ENCODE peak calls at places on chromosomes 6 and 20, in nine cellular contexts. One of them, this sample, is unnamed.

GRCh38 chr6:90286884-90287488 is 9.7 kb downstream of the BACH2 start:
- DNase-seq in ovary: peak; percentile 27
- DNase-seq in lower lobe of right lung: no peak
- DNase-seq in fibroblast of lung: peak; percentile 44
- DNase-seq in transverse colon: peak; percentile 36
- DNase-seq in pancreas: no peak
- DNase-seq in PC-3: peak; percentile 72
- DNase-seq in esophagus squamous epithelium: no peak
- DNase-seq in CD8-positive, alpha-beta memory T cell: no peak
- DNase-seq in this sample: no peak

GRCh38 chr6:103273048-103273447 is 1586.7 kb downstream of the HACE1 start:
- DNase-seq in CD8-positive, alpha-beta memory T cell: no peak
- DNase-seq in pancreas: no peak
- DNase-seq in esophagus squamous epithelium: no peak
- DNase-seq in transverse colon: no peak
- DNase-seq in fibroblast of lung: no peak
- DNase-seq in PC-3: peak; percentile 52
- DNase-seq in lower lobe of right lung: no peak
- DNase-seq in ovary: no peak
- DNase-seq in this sample: no peak

GRCh38 chr20:63739129-63740069 is at the start of gene SLC2A4RG:
- DNase-seq in lower lobe of right lung: peak; percentile 85
- DNase-seq in ovary: peak; percentile 84
- DNase-seq in CD8-positive, alpha-beta memory T cell: peak; percentile 59
- DNase-seq in pancreas: peak; percentile 78
- DNase-seq in fibroblast of lung: peak; percentile 72
- DNase-seq in esophagus squamous epithelium: no peak
- DNase-seq in transverse colon: peak; percentile 87
- DNase-seq in PC-3: peak; percentile 85
- DNase-seq in this sample: peak; percentile 79

GRCh38 chr6:27290065-27290849 is 21.8 kb downstream of the POM121L2 start:
- DNase-seq in PC-3: no peak
- DNase-seq in lower lobe of right lung: no peak
- DNase-seq in CD8-positive, alpha-beta memory T cell: no peak
- DNase-seq in esophagus squamous epithelium: no peak
- DNase-seq in pancreas: no peak
- DNase-seq in fibroblast of lung: no peak
- DNase-seq in transverse colon: no peak
- DNase-seq in ovary: no peak
- DNase-seq in this sample: no peak

GRCh38 chr6:134739299-134740090 is 210.4 kb downstream of the ALDH8A1 start:
- DNase-seq in pancreas: no peak
- DNase-seq in transverse colon: no peak
- DNase-seq in lower lobe of right lung: no peak
- DNase-seq in fibroblast of lung: peak; percentile 53
- DNase-seq in esophagus squamous epithelium: no peak
- DNase-seq in ovary: no peak
- DNase-seq in CD8-positive, alpha-beta memory T cell: no peak
- DNase-seq in PC-3: no peak
- DNase-seq in this sample: no peak

GRCh38 chr20:50003253-50003656 is 20.5 kb downstream of the SNAI1 start:
- DNase-seq in pancreas: no peak
- DNase-seq in CD8-positive, alpha-beta memory T cell: no peak
- DNase-seq in transverse colon: no peak
- DNase-seq in esophagus squamous epithelium: no peak
- DNase-seq in fibroblast of lung: peak; percentile 81
- DNase-seq in lower lobe of right lung: no peak
- DNase-seq in ovary: no peak
- DNase-seq in PC-3: no peak
- DNase-seq in this sample: no peak

GRCh38 chr20:10090588-10091166 is 55.9 kb downstream of the ANKEF1 start:
- DNase-seq in CD8-positive, alpha-beta memory T cell: no peak
- DNase-seq in fibroblast of lung: peak; percentile 78
- DNase-seq in lower lobe of right lung: peak; percentile 52
- DNase-seq in pancreas: peak; percentile 83
- DNase-seq in PC-3: peak; percentile 81
- DNase-seq in esophagus squamous epithelium: no peak
- DNase-seq in ovary: peak; percentile 44
- DNase-seq in transverse colon: peak; percentile 13
- DNase-seq in this sample: no peak

GRCh38 chr6:55694148-55694547 is 115.2 kb upstream of the HMGCLL1 start:
- DNase-seq in fibroblast of lung: peak; percentile 76
- DNase-seq in pancreas: no peak
- DNase-seq in esophagus squamous epithelium: no peak
- DNase-seq in PC-3: peak; percentile 55
- DNase-seq in ovary: no peak
- DNase-seq in transverse colon: no peak
- DNase-seq in CD8-positive, alpha-beta memory T cell: no peak
- DNase-seq in lower lobe of right lung: no peak
- DNase-seq in this sample: no peak

GRCh38 chr20:20930500-20930899 is 175.7 kb downstream of the LINC00237 start:
- DNase-seq in ovary: no peak
- DNase-seq in lower lobe of right lung: no peak
- DNase-seq in PC-3: no peak
- DNase-seq in pancreas: no peak
- DNase-seq in transverse colon: no peak
- DNase-seq in CD8-positive, alpha-beta memory T cell: no peak
- DNase-seq in fibroblast of lung: no peak
- DNase-seq in esophagus squamous epithelium: no peak
- DNase-seq in this sample: no peak

GRCh38 chr20:17684077-17684888 is 2.2 kb upstream of the RRBP1 start:
- DNase-seq in ovary: no peak
- DNase-seq in fibroblast of lung: no peak
- DNase-seq in lower lobe of right lung: no peak
- DNase-seq in CD8-positive, alpha-beta memory T cell: no peak
- DNase-seq in esophagus squamous epithelium: no peak
- DNase-seq in transverse colon: peak; percentile 41
- DNase-seq in pancreas: peak; percentile 67
- DNase-seq in PC-3: no peak
- DNase-seq in this sample: no peak

GRCh38 chr6:143443096-143443495 is 7.4 kb downstream of the ADAT2 start:
- DNase-seq in esophagus squamous epithelium: no peak
- DNase-seq in fibroblast of lung: no peak
- DNase-seq in CD8-positive, alpha-beta memory T cell: no peak
- DNase-seq in pancreas: no peak
- DNase-seq in PC-3: no peak
- DNase-seq in transverse colon: no peak
- DNase-seq in ovary: no peak
- DNase-seq in lower lobe of right lung: no peak
- DNase-seq in this sample: no peak

GRCh38 chr6:13742961-13743735 is 31.5 kb upstream of the RANBP9 start:
- DNase-seq in ovary: no peak
- DNase-seq in PC-3: no peak
- DNase-seq in CD8-positive, alpha-beta memory T cell: no peak
- DNase-seq in fibroblast of lung: no peak
- DNase-seq in lower lobe of right lung: no peak
- DNase-seq in esophagus squamous epithelium: no peak
- DNase-seq in pancreas: no peak
- DNase-seq in transverse colon: no peak
- DNase-seq in this sample: no peak

GRCh38 chr6:24131751-24132150 is 5.7 kb downstream of the NRSN1 start:
- DNase-seq in PC-3: no peak
- DNase-seq in CD8-positive, alpha-beta memory T cell: no peak
- DNase-seq in pancreas: no peak
- DNase-seq in transverse colon: no peak
- DNase-seq in esophagus squamous epithelium: no peak
- DNase-seq in ovary: no peak
- DNase-seq in lower lobe of right lung: no peak
- DNase-seq in fibroblast of lung: no peak
- DNase-seq in this sample: no peak

GRCh38 chr6:131779304-131779703 is 28.5 kb upstream of the ENPP1 start:
- DNase-seq in lower lobe of right lung: no peak
- DNase-seq in transverse colon: no peak
- DNase-seq in PC-3: no peak
- DNase-seq in fibroblast of lung: no peak
- DNase-seq in CD8-positive, alpha-beta memory T cell: no peak
- DNase-seq in ovary: no peak
- DNase-seq in esophagus squamous epithelium: no peak
- DNase-seq in pancreas: no peak
- DNase-seq in this sample: no peak

DNA sequence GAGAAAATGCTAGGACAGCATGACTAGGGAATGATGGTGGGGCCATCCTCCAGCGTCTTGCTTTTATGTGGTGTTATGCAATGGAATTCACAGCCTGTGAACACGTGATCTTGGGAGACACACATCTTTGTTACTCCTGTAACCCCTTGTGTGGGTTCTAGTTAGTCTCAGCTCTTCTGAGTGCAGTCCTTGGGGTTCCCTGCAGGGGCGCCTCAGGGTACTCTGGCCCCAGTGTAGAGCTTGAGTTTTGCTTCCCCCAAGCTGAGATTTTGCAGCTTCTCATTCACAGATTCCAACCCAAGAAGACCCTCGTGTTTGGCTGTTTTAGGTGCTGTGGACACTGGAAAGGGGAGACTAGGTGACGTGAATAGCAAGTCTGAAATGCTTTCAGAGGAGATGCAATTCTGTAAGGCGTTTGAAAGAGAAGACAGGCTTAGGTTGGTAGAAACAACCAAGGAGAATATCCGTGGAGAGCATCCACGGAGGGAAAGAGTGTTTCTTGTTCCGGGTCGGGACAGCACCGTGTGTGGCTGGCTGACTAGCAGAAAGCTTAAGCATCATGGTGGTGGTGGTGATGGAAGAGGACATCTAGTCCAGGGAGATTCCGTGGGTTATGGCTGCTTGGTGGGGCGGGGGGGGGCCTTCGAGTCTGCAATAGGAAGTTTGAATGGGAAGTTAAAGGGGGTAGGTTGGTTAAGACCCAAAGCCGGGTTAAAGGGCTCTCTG is 30.1 kb downstream of the DUSP22 start:
- DNase-seq in lower lobe of right lung: no peak
- DNase-seq in esophagus squamous epithelium: no peak
- DNase-seq in CD8-positive, alpha-beta memory T cell: no peak
- DNase-seq in PC-3: no peak
- DNase-seq in ovary: no peak
- DNase-seq in fibroblast of lung: no peak
- DNase-seq in transverse colon: peak; percentile 9
- DNase-seq in pancreas: no peak
- DNase-seq in this sample: no peak
- H3K9me3 ChIP-seq in lower lobe of right lung: no peaks in the 10 kb centered on the region
- H3K9me3 ChIP-seq in esophagus squamous epithelium: no peaks in the 10 kb centered on the region
- H3K9me3 ChIP-seq in CD8-positive, alpha-beta memory T cell: no peaks in the 10 kb centered on the region
- H3K9me3 ChIP-seq in PC-3: no peaks in the 10 kb centered on the region
- H3K9me3 ChIP-seq in ovary: no peaks in the 10 kb centered on the region
- H3K9me3 ChIP-seq in fibroblast of lung: no peaks in the 10 kb centered on the region
- H3K9me3 ChIP-seq in transverse colon: no peaks in the 10 kb centered on the region
- H3K9me3 ChIP-seq in pancreas: no peaks in the 10 kb centered on the region
- H3K9me3 ChIP-seq in this sample: no peaks in the 10 kb centered on the region

GRCh38 chr6:32151131-32151884 is 431 bp downstream of the PRRT1 start:
- DNase-seq in fibroblast of lung: no peak
- DNase-seq in pancreas: no peak
- DNase-seq in lower lobe of right lung: no peak
- DNase-seq in transverse colon: no peak
- DNase-seq in ovary: peak; percentile 37
- DNase-seq in CD8-positive, alpha-beta memory T cell: no peak
- DNase-seq in PC-3: no peak
- DNase-seq in esophagus squamous epithelium: no peak
- DNase-seq in this sample: no peak
- H3K4me3 ChIP-seq in fibroblast of lung: peak overlapping the region; percentile 96
- H3K4me3 ChIP-seq in pancreas: no peak overlapping the region
- H3K4me3 ChIP-seq in lower lobe of right lung: peak overlapping the region; percentile 77
- H3K4me3 ChIP-seq in transverse colon: peak overlapping the region; percentile 26
- H3K4me3 ChIP-seq in ovary: peak overlapping the region; percentile 51
- H3K4me3 ChIP-seq in CD8-positive, alpha-beta memory T cell: peak overlapping the region; percentile 17
- H3K4me3 ChIP-seq in PC-3: no peak overlapping the region
- H3K4me3 ChIP-seq in esophagus squamous epithelium: peak overlapping the region; percentile 95
- H3K4me3 ChIP-seq in this sample: no peak overlapping the region

DNA sequence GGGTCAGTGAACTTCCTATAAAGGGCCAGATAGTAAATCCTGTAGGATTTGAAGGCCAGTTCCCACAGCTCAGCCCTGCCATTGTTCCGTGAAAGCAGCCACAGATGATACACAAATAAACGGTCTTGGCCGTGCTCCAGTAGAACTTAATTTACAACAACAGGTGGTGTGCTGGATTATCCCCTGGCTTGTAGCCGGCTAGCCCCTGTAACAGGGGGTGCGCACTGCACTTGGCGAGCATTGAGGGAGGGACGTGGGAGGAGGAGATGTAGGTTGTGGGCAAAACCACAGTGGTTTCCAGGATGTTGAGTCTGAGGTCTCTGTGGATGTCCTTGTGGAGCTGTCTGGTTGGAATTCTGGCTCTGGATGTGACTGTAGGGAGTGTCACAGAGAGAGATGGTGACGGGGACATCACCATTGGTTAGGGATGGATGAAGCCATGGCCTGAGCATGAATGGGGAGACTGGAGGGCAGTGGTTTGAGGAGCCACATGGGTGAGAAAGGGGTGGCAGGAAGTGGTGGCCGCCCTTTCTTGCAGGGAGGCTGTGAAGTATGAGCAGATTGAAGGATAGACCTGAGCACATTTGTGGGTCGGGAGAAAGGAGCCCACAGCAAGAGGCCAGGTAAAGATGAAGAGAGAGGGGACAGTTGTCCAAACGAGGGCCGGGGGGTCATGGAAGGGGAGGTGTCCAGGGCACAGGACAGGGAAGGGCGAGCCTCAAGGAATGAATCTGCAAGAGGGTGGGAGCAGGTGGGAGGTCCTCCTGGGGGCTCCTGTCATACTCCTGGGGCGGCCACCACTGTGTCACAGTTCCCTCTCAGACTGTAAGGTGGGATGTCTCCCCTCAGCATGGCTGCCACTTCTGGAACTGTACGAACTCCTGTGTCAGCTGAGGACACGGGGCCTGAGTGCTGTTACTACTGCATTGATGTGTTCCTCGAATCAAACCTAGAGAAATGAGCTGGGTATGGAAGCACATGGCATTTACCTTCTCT is 53.6 kb downstream of the CDH26 start:
- DNase-seq in PC-3: no peak
- DNase-seq in fibroblast of lung: no peak
- DNase-seq in CD8-positive, alpha-beta memory T cell: no peak
- DNase-seq in ovary: no peak
- DNase-seq in lower lobe of right lung: no peak
- DNase-seq in transverse colon: no peak
- DNase-seq in esophagus squamous epithelium: no peak
- DNase-seq in pancreas: no peak
- DNase-seq in this sample: peak; percentile 16
- H3K27ac ChIP-seq in PC-3: no peak overlapping the region
- H3K27ac ChIP-seq in fibroblast of lung: no peak overlapping the region
- H3K27ac ChIP-seq in CD8-positive, alpha-beta memory T cell: no peak overlapping the region
- H3K27ac ChIP-seq in ovary: no peak overlapping the region
- H3K27ac ChIP-seq in lower lobe of right lung: no peak overlapping the region
- H3K27ac ChIP-seq in transverse colon: no peak overlapping the region
- H3K27ac ChIP-seq in esophagus squamous epithelium: no peak overlapping the region
- H3K27ac ChIP-seq in pancreas: no peak overlapping the region
- H3K27ac ChIP-seq in this sample: no peak overlapping the region

GRCh38 chr6:18785810-18786490 is 398.8 kb downstream of the RNF144B start:
- DNase-seq in pancreas: no peak
- DNase-seq in PC-3: no peak
- DNase-seq in transverse colon: no peak
- DNase-seq in CD8-positive, alpha-beta memory T cell: no peak
- DNase-seq in fibroblast of lung: no peak
- DNase-seq in ovary: no peak
- DNase-seq in esophagus squamous epithelium: no peak
- DNase-seq in lower lobe of right lung: no peak
- DNase-seq in this sample: no peak

DNA sequence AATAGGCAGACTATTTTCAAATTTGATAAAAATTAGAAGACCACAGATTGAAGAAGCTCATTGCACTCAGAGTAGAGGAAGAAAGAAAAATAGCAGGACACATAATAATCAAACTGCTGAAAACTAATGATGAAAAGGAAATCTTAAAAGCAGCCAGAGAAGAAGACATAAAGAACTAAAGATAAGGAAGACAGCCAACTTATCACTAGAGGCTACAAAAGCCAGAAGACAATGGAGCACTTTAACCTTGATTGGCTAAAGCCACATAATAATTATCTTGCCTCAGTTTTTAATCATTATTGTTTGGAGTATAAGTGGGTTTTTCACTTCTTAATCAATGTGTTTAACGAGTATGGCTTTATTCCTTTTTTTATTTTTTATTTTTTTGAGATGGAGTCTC is 397.6 kb downstream of the RNF144B start:
- DNase-seq in ovary: no peak
- DNase-seq in esophagus squamous epithelium: no peak
- DNase-seq in fibroblast of lung: no peak
- DNase-seq in lower lobe of right lung: no peak
- DNase-seq in CD8-positive, alpha-beta memory T cell: no peak
- DNase-seq in transverse colon: no peak
- DNase-seq in PC-3: no peak
- DNase-seq in pancreas: no peak
- DNase-seq in this sample: no peak
- H3K9me3 ChIP-seq in ovary: no peaks in the 10 kb centered on the region
- H3K9me3 ChIP-seq in esophagus squamous epithelium: no peaks in the 10 kb centered on the region
- H3K9me3 ChIP-seq in fibroblast of lung: no peaks in the 10 kb centered on the region
- H3K9me3 ChIP-seq in lower lobe of right lung: no peaks in the 10 kb centered on the region
- H3K9me3 ChIP-seq in CD8-positive, alpha-beta memory T cell: no peaks in the 10 kb centered on the region
- H3K9me3 ChIP-seq in transverse colon: peaks cover 6% of the 10 kb centered on the region
- H3K9me3 ChIP-seq in PC-3: peaks cover 5% of the 10 kb centered on the region
- H3K9me3 ChIP-seq in pancreas: no peaks in the 10 kb centered on the region
- H3K9me3 ChIP-seq in this sample: no peaks in the 10 kb centered on the region

This sample was measured in CD4-positive, CD25-positive, alpha-beta regulatory T cell.